ENCODE peak calls at places on chromosomes 11 and 22, in seven cellular contexts. One of them, this sample, is unnamed.

GRCh38 chr11:106827687-106828086 is 190.6 kb downstream of the GUCY1A2 start:
- DNase-seq in H1: no peak
- DNase-seq in choroid plexus epithelial cell: no peak
- DNase-seq in cardiac muscle cell: no peak
- DNase-seq in HFF-Myc: no peak
- DNase-seq in ovary: no peak
- DNase-seq in heart left ventricle: no peak
- DNase-seq in this sample: no peak

GRCh38 chr22:49369726-49370717 is 457.7 kb downstream of the BRD1 start:
- DNase-seq in HFF-Myc: no peak
- DNase-seq in choroid plexus epithelial cell: no peak
- DNase-seq in cardiac muscle cell: no peak
- DNase-seq in H1: peak; percentile 37
- DNase-seq in ovary: no peak
- DNase-seq in heart left ventricle: no peak
- DNase-seq in this sample: no peak

GRCh38 chr11:10413268-10413667 is 41.8 kb upstream of the AMPD3 start:
- DNase-seq in heart left ventricle: no peak
- DNase-seq in HFF-Myc: no peak
- DNase-seq in ovary: no peak
- DNase-seq in H1: no peak
- DNase-seq in cardiac muscle cell: peak; percentile 26
- DNase-seq in choroid plexus epithelial cell: peak; percentile 74
- DNase-seq in this sample: no peak

GRCh38 chr22:44909241-44909640 is 100.6 kb downstream of the PHF21B start:
- DNase-seq in H1: no peak
- DNase-seq in choroid plexus epithelial cell: no peak
- DNase-seq in ovary: no peak
- DNase-seq in heart left ventricle: no peak
- DNase-seq in cardiac muscle cell: no peak
- DNase-seq in HFF-Myc: no peak
- DNase-seq in this sample: no peak

GRCh38 chr22:39144101-39144815 is 8.2 kb downstream of the CBX7 start:
- DNase-seq in HFF-Myc: no peak
- DNase-seq in choroid plexus epithelial cell: peak; percentile 65
- DNase-seq in cardiac muscle cell: peak; percentile 54
- DNase-seq in heart left ventricle: no peak
- DNase-seq in H1: no peak
- DNase-seq in ovary: peak; percentile 57
- DNase-seq in this sample: peak; percentile 14

GRCh38 chr22:48739348-48740085 is 1088.2 kb downstream of the BRD1 start:
- DNase-seq in cardiac muscle cell: no peak
- DNase-seq in choroid plexus epithelial cell: no peak
- DNase-seq in HFF-Myc: no peak
- DNase-seq in ovary: no peak
- DNase-seq in heart left ventricle: no peak
- DNase-seq in H1: no peak
- DNase-seq in this sample: no peak

GRCh38 chr11:66956689-66957290 is 1.4 kb downstream of the PC start:
- DNase-seq in choroid plexus epithelial cell: peak; percentile 97
- DNase-seq in HFF-Myc: peak; percentile 68
- DNase-seq in ovary: no peak
- DNase-seq in heart left ventricle: peak; percentile 47
- DNase-seq in H1: no peak
- DNase-seq in cardiac muscle cell: peak; percentile 66
- DNase-seq in this sample: no peak

GRCh38 chr22:20783844-20784723 is 10.2 kb downstream of the SERPIND1 start:
- DNase-seq in HFF-Myc: peak; percentile 29
- DNase-seq in cardiac muscle cell: peak; percentile 76
- DNase-seq in H1: peak; percentile 56
- DNase-seq in heart left ventricle: no peak
- DNase-seq in ovary: no peak
- DNase-seq in choroid plexus epithelial cell: peak; percentile 86
- DNase-seq in this sample: no peak

GRCh38 chr11:111941963-111942362 is 4.8 kb downstream of the DIXDC1 start:
- DNase-seq in ovary: no peak
- DNase-seq in H1: no peak
- DNase-seq in cardiac muscle cell: no peak
- DNase-seq in choroid plexus epithelial cell: no peak
- DNase-seq in heart left ventricle: peak; percentile 74
- DNase-seq in HFF-Myc: no peak
- DNase-seq in this sample: no peak

GRCh38 chr11:116980136-116980793 is 118.0 kb downstream of the SIK3 start:
- DNase-seq in cardiac muscle cell: no peak
- DNase-seq in heart left ventricle: no peak
- DNase-seq in choroid plexus epithelial cell: no peak
- DNase-seq in H1: no peak
- DNase-seq in ovary: no peak
- DNase-seq in HFF-Myc: no peak
- DNase-seq in this sample: no peak

GRCh38 chr11:28566643-28567042 is 458.5 kb downstream of the METTL15 start:
- DNase-seq in cardiac muscle cell: peak; percentile 96
- DNase-seq in ovary: peak; percentile 80
- DNase-seq in H1: peak; percentile 50
- DNase-seq in HFF-Myc: peak; percentile 84
- DNase-seq in choroid plexus epithelial cell: peak; percentile 95
- DNase-seq in heart left ventricle: peak; percentile 95
- DNase-seq in this sample: peak; percentile 87

GRCh38 chr11:74024630-74025029 is 15.7 kb upstream of the UCP3 start:
- DNase-seq in HFF-Myc: no peak
- DNase-seq in heart left ventricle: peak; percentile 65
- DNase-seq in choroid plexus epithelial cell: peak; percentile 96
- DNase-seq in ovary: no peak
- DNase-seq in H1: no peak
- DNase-seq in cardiac muscle cell: peak; percentile 93
- DNase-seq in this sample: peak; percentile 74

GRCh38 chr11:57648791-57649735 is 649 bp downstream of the YPEL4 start:
- DNase-seq in H1: peak; percentile 76
- DNase-seq in choroid plexus epithelial cell: no peak
- DNase-seq in cardiac muscle cell: peak; percentile 56
- DNase-seq in HFF-Myc: no peak
- DNase-seq in heart left ventricle: no peak
- DNase-seq in ovary: peak; percentile 55
- DNase-seq in this sample: no peak

GRCh38 chr11:8043756-8044155 is 37.3 kb upstream of the TUB start:
- DNase-seq in choroid plexus epithelial cell: no peak
- DNase-seq in HFF-Myc: no peak
- DNase-seq in H1: no peak
- DNase-seq in cardiac muscle cell: no peak
- DNase-seq in ovary: no peak
- DNase-seq in heart left ventricle: no peak
- DNase-seq in this sample: no peak

GRCh38 chr11:68269414-68270081 is 2.2 kb downstream of the C11orf24 start:
- DNase-seq in ovary: no peak
- DNase-seq in cardiac muscle cell: peak; percentile 79
- DNase-seq in choroid plexus epithelial cell: peak; percentile 86
- DNase-seq in H1: no peak
- DNase-seq in heart left ventricle: no peak
- DNase-seq in HFF-Myc: no peak
- DNase-seq in this sample: peak; percentile 41
- H3K4me3 ChIP-seq in ovary: no peak overlapping the region
- H3K4me3 ChIP-seq in cardiac muscle cell: no peak overlapping the region
- H3K4me3 ChIP-seq in choroid plexus epithelial cell: no peak overlapping the region
- H3K4me3 ChIP-seq in H1: no peak overlapping the region
- H3K4me3 ChIP-seq in heart left ventricle: peak overlapping the region; percentile 15
- H3K4me3 ChIP-seq in HFF-Myc: peak overlapping the region; percentile 88
- H3K4me3 ChIP-seq in this sample: peak overlapping the region; percentile 5

GRCh38 chr11:37525336-37525735 is 927.3 kb upstream of the RAG2 start:
- DNase-seq in ovary: no peak
- DNase-seq in heart left ventricle: no peak
- DNase-seq in choroid plexus epithelial cell: peak; percentile 50
- DNase-seq in cardiac muscle cell: peak; percentile 36
- DNase-seq in HFF-Myc: no peak
- DNase-seq in H1: no peak
- DNase-seq in this sample: no peak
- TF ChIP-seq CTCF in ovary: no peak
- TF ChIP-seq CTCF in heart left ventricle: no peak
- TF ChIP-seq CTCF in choroid plexus epithelial cell: peak; percentile 52
- TF ChIP-seq CTCF in cardiac muscle cell: peak; percentile 40
- TF ChIP-seq CTCF in HFF-Myc: no peak
- TF ChIP-seq CTCF in H1: no peak
- TF ChIP-seq CTCF in this sample: no peak

GRCh38 chr11:11880179-11880578 is 38.4 kb downstream of the USP47 start:
- DNase-seq in H1: no peak
- DNase-seq in HFF-Myc: no peak
- DNase-seq in choroid plexus epithelial cell: no peak
- DNase-seq in ovary: no peak
- DNase-seq in cardiac muscle cell: no peak
- DNase-seq in heart left ventricle: no peak
- DNase-seq in this sample: no peak
- H3K4me3 ChIP-seq in H1: no peak overlapping the region
- H3K4me3 ChIP-seq in HFF-Myc: no peak overlapping the region
- H3K4me3 ChIP-seq in choroid plexus epithelial cell: no peak overlapping the region
- H3K4me3 ChIP-seq in ovary: no peak overlapping the region
- H3K4me3 ChIP-seq in cardiac muscle cell: no peak overlapping the region
- H3K4me3 ChIP-seq in heart left ventricle: no peak overlapping the region
- H3K4me3 ChIP-seq in this sample: no peak overlapping the region

DNA sequence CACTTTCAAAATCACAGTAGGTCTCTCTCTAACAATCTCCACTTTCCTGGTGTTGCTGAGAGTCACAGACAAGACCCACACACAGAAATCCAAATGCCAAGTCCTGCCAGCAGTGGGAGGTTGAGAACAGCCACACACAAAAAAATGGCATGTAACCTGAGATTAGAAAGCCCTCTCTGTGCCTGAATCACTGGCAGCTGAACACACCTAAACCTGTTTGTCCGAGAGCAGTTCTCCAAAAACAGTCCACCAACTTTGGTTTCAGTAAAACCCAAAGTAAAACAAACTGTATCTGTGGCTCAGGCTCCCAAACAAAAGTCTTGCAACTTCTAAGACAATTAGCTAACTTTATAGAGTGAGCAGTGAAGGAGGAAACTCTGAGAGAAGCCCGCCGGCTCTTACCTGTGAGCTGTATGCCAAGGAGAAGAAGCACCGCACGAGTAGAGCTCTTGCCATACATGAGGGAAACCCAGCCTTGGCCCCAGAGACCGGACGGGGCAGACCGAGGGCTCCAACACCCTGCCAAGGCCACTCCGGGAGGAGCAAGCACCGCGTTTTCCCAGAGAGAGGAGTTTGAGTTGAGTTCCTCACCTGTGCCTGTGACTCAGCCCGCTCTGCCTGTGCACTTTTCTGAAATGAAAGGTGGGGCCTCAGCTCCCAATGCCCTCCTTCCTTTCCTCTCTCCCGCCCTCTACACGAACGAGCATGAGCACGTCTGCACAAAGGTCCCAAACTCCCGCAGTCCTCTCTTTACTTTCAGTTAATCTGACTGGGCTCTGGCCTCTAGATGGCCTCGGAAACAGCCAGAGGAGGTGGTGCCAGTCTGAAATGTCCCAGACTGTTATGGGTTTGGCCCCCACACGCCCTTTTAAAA is at the start of gene MPZL2:
- DNase-seq in heart left ventricle: peak; percentile 31
- DNase-seq in cardiac muscle cell: no peak
- DNase-seq in choroid plexus epithelial cell: no peak
- DNase-seq in H1: peak; percentile 70
- DNase-seq in ovary: no peak
- DNase-seq in HFF-Myc: no peak
- DNase-seq in this sample: no peak
- TF ChIP-seq CTCF in heart left ventricle: no peak
- TF ChIP-seq CTCF in cardiac muscle cell: no peak
- TF ChIP-seq CTCF in choroid plexus epithelial cell: no peak
- TF ChIP-seq CTCF in H1: no peak
- TF ChIP-seq CTCF in ovary: no peak
- TF ChIP-seq CTCF in HFF-Myc: no peak
- TF ChIP-seq CTCF in this sample: no peak

DNA sequence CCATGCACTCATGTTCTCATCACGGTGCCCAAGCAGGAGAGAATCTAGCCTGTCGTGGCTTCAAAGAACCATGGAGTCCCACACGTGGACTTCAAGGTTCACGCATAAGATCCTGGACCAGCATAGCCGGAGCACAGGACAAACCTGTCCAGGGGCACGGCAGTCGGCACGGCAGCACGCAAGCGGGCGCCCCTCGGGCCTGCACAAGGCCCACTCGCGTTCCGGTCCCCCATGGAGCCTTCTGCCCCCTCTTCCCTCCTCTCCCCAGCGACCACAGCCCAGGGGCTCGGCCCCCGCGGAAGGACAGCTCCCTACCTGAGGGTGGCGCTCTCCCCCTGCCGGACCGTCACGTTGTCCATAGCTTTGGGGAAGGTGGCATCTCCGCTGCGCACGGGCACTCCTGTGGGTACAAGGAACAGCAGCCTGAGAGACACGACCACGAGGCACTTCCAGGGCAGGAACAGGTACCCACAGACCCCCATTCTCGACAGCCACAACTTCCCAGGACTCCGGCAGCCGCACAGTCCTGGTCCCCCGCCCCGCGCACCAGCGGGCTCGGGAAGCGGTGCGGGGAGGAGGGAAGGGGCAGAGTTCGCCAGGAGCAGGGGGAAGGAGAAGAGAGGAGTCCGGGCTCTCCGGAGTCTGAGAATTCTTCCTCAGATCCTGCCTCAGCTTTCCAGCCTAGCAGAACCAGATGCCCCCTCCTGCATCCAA is 589.5 kb downstream of the OPCML start:
- DNase-seq in cardiac muscle cell: no peak
- DNase-seq in choroid plexus epithelial cell: no peak
- DNase-seq in ovary: no peak
- DNase-seq in HFF-Myc: no peak
- DNase-seq in H1: peak; percentile 85
- DNase-seq in heart left ventricle: no peak
- DNase-seq in this sample: no peak
- H3K4me3 ChIP-seq in cardiac muscle cell: peak overlapping the region; percentile 37
- H3K4me3 ChIP-seq in choroid plexus epithelial cell: no peak overlapping the region
- H3K4me3 ChIP-seq in ovary: no peak overlapping the region
- H3K4me3 ChIP-seq in HFF-Myc: no peak overlapping the region
- H3K4me3 ChIP-seq in H1: peak overlapping the region; percentile 67
- H3K4me3 ChIP-seq in heart left ventricle: peak overlapping the region; percentile 47
- H3K4me3 ChIP-seq in this sample: peak overlapping the region; percentile 32

GRCh38 chr11:32858731-32859130 is 29.0 kb downstream of the PRRG4 start:
- DNase-seq in heart left ventricle: no peak
- DNase-seq in HFF-Myc: no peak
- DNase-seq in cardiac muscle cell: no peak
- DNase-seq in choroid plexus epithelial cell: peak; percentile 3
- DNase-seq in H1: no peak
- DNase-seq in ovary: no peak
- DNase-seq in this sample: no peak
- TF ChIP-seq CTCF in heart left ventricle: no peak
- TF ChIP-seq CTCF in HFF-Myc: no peak
- TF ChIP-seq CTCF in cardiac muscle cell: no peak
- TF ChIP-seq CTCF in choroid plexus epithelial cell: peak; percentile 28
- TF ChIP-seq CTCF in H1: no peak
- TF ChIP-seq CTCF in ovary: no peak
- TF ChIP-seq CTCF in this sample: no peak